ENCODE peak calls at places on chromosomes 12 and 14, in nine cellular contexts. Q is fibroblast of mammary gland, J is uterus, C is astrocyte of the cerebellum, G is upper lobe of right lung, N is fibroblast of pulmonary artery, L is small intestine, U is AG04449, X is A549. P is an unnamed sample.

GRCh38 chr12:131132118-131132892 is 178.6 kb downstream of the ADGRD1 start:
- DNase-seq in Q (peak; percentile 57), C (no peak), U (peak; percentile 16), G (peak; percentile 83), J (peak; percentile 81), L (peak; percentile 32), X (peak; percentile 73), N (peak; percentile 46), P (peak; percentile 92)

GRCh38 chr14:36256131-36256801 is 64.2 kb downstream of the MBIP start:
- DNase-seq in N (peak; percentile 18), J (no peak), L (no peak), Q (peak; percentile 47), X (no peak), G (no peak), U (no peak), C (no peak), P (peak; percentile 56)

GRCh38 chr12:6603095-6603567 is 4.0 kb downstream of the CHD4 start:
- DNase-seq in G (no peak), C (no peak), N (peak; percentile 48), J (peak; percentile 35), L (no peak), X (no peak), U (no peak), Q (peak; percentile 42), P (peak; percentile 91)

GRCh38 chr14:74637184-74637562 is 25.1 kb upstream of the LTBP2 start:
- DNase-seq in C (no peak), G (no peak), N (no peak), L (no peak), Q (no peak), X (no peak), U (no peak), J (no peak), P (no peak)

GRCh38 chr12:122501489-122501989 is 807 bp upstream of the ZCCHC8 start:
- DNase-seq in L (no peak), U (no peak), N (no peak), G (no peak), C (no peak), J (no peak), X (no peak), Q (no peak), P (no peak)

GRCh38 chr12:6554990-6555691 is 701 bp downstream of the IFFO1 start:
- DNase-seq in X (no peak), L (no peak), J (no peak), G (no peak), C (no peak), N (no peak), Q (no peak), U (no peak), P (no peak)

GRCh38 chr12:12513416-12514006 is 49.2 kb downstream of the DUSP16 start:
- DNase-seq in C (no peak), Q (no peak), U (no peak), N (no peak), G (no peak), X (no peak), L (no peak), J (no peak), P (no peak)

GRCh38 chr12:110498984-110499706 is 2.8 kb downstream of the VPS29 start:
- DNase-seq in N (peak; percentile 47), U (no peak), C (no peak), X (peak; percentile 16), Q (peak; percentile 57), G (no peak), J (no peak), L (peak; percentile 12), P (no peak)

GRCh38 chr12:71704920-71705319 is 19.0 kb downstream of the TMEM19 start:
- DNase-seq in J (no peak), G (no peak), N (no peak), U (no peak), C (no peak), L (no peak), Q (no peak), X (no peak), P (no peak)

GRCh38 chr12:132484891-132485441 is 5.0 kb upstream of the FBRSL1 start:
- DNase-seq in X (no peak), J (no peak), L (no peak), N (no peak), G (no peak), C (no peak), Q (no peak), U (no peak), P (no peak)

DNA sequence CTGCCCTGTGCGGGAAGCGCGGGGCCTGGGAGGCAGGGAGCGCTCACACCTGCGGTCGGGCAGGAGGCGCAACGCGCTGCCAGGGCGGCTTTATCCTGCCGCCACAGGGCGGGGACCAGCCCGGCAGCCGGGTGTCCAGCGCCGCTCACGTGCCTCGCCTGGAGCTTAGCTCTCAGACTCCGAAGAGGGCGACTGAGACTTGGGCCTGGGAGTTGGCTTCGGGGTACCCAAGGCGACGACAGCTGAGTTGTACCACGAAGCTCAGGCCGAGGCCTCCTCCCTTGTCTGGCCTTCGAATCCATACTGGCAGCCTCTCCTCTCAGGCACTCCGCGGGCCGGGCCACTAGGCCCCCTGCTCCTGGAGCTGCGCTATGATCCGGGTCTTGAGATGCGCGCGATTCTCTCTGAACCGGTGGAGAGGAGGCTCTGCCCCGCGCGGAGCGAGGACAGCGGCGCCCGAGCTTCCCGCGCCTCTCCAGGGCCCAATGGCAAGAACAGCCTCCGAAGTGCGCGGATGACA is 6.9 kb downstream of the SIX1 start:
- DNase-seq in L (no peak), C (no peak), U (no peak), N (no peak), Q (no peak), G (no peak), J (no peak), X (no peak), P (no peak)
- H3K4me3 ChIP-seq in L (no peak overlapping the region), C (no peak overlapping the region), U (no peak overlapping the region), N (no peak overlapping the region), Q (no peak overlapping the region), G (no peak overlapping the region), J (no peak overlapping the region), X (no peak overlapping the region), P (no peak overlapping the region)

DNA sequence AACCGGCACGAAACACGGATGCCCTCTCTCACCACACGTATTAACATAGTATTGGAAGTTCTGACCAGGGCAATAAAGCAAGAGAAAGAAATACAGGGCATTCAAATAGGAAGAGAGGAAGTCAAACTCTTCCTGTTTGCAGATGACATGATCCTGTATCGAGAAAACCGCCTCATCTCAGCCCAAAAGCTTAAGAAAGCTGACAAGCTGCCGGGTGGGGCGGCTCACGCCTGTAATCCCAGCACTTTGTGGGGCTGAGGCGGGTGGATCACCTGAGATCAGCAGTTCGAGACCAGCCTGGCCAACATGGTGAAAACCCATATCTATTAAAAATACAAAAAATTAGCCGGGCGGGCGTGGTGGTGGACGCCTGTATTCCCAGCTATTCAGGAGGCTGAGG is 17.7 kb downstream of the OR6S1 start:
- DNase-seq in Q (no peak), J (no peak), N (no peak), L (no peak), G (peak; percentile 46), C (no peak), U (no peak), X (peak; percentile 51), P (no peak)
- H3K4me3 ChIP-seq in Q (peak overlapping the region; percentile 78), J (no peak overlapping the region), N (no peak overlapping the region), L (no peak overlapping the region), G (no peak overlapping the region), C (no peak overlapping the region), U (no peak overlapping the region), X (peak overlapping the region; percentile 53), P (no peak overlapping the region)

GRCh38 chr14:105211086-105211757 is 30.1 kb upstream of the NUDT14 start:
- DNase-seq in G (no peak), C (no peak), N (no peak), J (no peak), L (no peak), U (no peak), Q (no peak), X (no peak), P (no peak)

GRCh38 chr14:105213396-105213795 is 32.3 kb upstream of the NUDT14 start:
- DNase-seq in N (no peak), J (no peak), L (no peak), G (no peak), X (no peak), Q (no peak), U (no peak), C (no peak), P (no peak)

GRCh38 chr14:105210266-105211025 is 29.3 kb upstream of the NUDT14 start:
- DNase-seq in X (no peak), Q (no peak), L (no peak), J (no peak), U (no peak), C (no peak), N (no peak), G (no peak), P (no peak)

GRCh38 chr14:105212541-105213305 is 31.6 kb upstream of the NUDT14 start:
- DNase-seq in U (no peak), L (no peak), G (no peak), J (no peak), X (no peak), Q (no peak), N (no peak), C (no peak), P (no peak)

GRCh38 chr14:105211758-105212089 is 30.6 kb upstream of the NUDT14 start:
- DNase-seq in J (no peak), L (no peak), C (no peak), Q (no peak), U (no peak), G (no peak), N (no peak), X (no peak), P (no peak)
- H3K4me3 ChIP-seq in J (no peak overlapping the region), L (no peak overlapping the region), C (no peak overlapping the region), Q (no peak overlapping the region), U (no peak overlapping the region), G (no peak overlapping the region), N (no peak overlapping the region), X (no peak overlapping the region), P (no peak overlapping the region)

GRCh38 chr12:78271546-78271945 is 440.9 kb downstream of the NAV3 start:
- DNase-seq in X (no peak), Q (peak; percentile 62), L (no peak), U (no peak), N (peak; percentile 6), G (no peak), J (no peak), C (no peak), P (no peak)
- H3K4me3 ChIP-seq in X (no peak overlapping the region), Q (no peak overlapping the region), L (no peak overlapping the region), U (no peak overlapping the region), N (no peak overlapping the region), G (no peak overlapping the region), J (no peak overlapping the region), C (no peak overlapping the region), P (no peak overlapping the region)

DNA sequence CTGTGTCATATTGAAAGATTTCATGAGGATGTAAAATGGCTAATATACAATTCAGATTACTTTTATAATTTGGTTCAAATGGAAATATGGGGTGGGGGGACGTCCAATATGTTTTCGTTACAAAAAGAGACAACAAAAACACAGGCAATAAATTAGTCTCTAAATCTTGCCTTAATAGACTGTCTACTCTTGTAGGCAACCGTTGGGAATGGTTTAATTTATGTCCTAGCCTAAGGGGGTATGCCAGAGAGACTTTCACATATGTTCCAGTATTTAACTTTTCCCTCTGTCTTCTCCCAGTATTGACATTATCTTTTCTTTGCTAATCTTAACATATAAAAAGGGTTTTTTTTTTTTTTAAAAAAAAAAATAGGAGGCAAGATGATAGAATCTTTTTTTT is 41.5 kb upstream of the LIN7A start:
- DNase-seq in L (no peak), Q (no peak), X (no peak), C (no peak), G (no peak), N (no peak), J (no peak), U (no peak), P (no peak)
- H3K4me3 ChIP-seq in L (no peak overlapping the region), Q (no peak overlapping the region), X (no peak overlapping the region), C (no peak overlapping the region), G (no peak overlapping the region), N (no peak overlapping the region), J (no peak overlapping the region), U (no peak overlapping the region), P (no peak overlapping the region)